ENCODE peak calls at places on chromosomes 6 and 20, in six cellular contexts. P is heart left ventricle, M is K562, L is HCT116, U is right lobe of liver, E is A549. J is an unnamed sample.

GRCh38 chr6:43714311-43715055 is 26.9 kb upstream of the MRPS18A start:
- ATAC-seq in U (no peak), E (no peak), P (no peak), M (peak), L (no peak), J (peak)

GRCh38 chr6:85580104-85580877 is 13.4 kb downstream of the SNX14 start:
- ATAC-seq in U (peak), L (peak), P (peak), M (peak), E (peak), J (no peak)

GRCh38 chr6:134097114-134097707 is 44.8 kb upstream of the SLC2A12 start:
- ATAC-seq in P (peak), U (peak), M (peak), E (peak), L (peak), J (no peak)

GRCh38 chr6:13787146-13787545 is 27.2 kb downstream of the MCUR1 start:
- ATAC-seq in L (no peak), U (no peak), E (no peak), M (no peak), P (peak), J (peak)

GRCh38 chr20:51493346-51493791 is 49.1 kb downstream of the NFATC2 start:
- ATAC-seq in M (peak), P (no peak), U (no peak), L (no peak), E (no peak), J (no peak)

GRCh38 chr6:125224236-125224861 is 70.8 kb downstream of the TPD52L1 start:
- ATAC-seq in M (no peak), L (no peak), E (no peak), P (peak), U (no peak), J (no peak)

GRCh38 chr6:90241229-90241873 is 55.3 kb downstream of the BACH2 start:
- ATAC-seq in E (no peak), P (peak), M (peak), L (no peak), U (no peak), J (no peak)

GRCh38 chr20:35541118-35541782 is 628 bp upstream of the ERGIC3 start:
- ATAC-seq in M (no peak), U (no peak), E (no peak), L (no peak), P (no peak), J (no peak)

GRCh38 chr6:158816329-158816728 is 2.8 kb downstream of the EZR start:
- ATAC-seq in E (no peak), U (no peak), M (peak), L (no peak), P (no peak), J (no peak)
- H3K4me3 ChIP-seq in E (peak), U (peak), M (no peak), L (peak), P (peak), J (peak)

DNA sequence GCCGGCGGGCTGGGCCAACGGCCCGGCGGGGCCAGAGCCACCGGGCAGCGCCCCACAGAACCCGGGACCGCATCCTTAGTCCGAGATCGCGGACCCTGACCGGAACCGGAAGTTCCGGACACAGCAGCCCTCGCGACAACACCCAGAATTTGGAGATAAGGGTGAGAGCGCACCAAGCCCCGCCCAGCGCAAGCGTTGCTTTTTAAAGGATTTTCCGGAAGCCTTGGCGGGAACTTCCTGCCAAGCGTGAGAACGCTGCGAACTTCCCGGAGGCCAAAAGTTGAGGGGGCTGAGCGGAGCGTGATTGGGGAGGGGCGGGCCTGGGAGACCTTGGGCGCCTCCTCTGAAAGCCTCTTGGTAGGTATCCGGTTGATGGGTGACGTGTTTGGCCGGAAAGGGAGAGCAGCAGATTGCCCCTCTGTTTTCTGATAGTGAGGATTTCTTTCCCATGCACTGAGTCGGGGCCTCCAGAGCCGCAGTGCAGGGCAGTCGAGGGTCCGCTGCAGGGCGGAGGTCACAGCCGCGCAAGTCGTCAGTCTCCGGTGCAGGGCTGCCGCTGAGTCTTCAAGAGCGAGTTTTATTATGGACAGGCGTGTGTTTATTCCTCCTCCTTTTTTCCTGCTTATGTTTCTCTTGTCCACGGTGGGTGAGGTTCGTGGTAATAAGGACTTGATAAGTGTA is at the start of gene MTRF1L:
- ATAC-seq in M (peak), E (peak), U (peak), P (peak), L (peak), J (peak)
- TF ChIP-seq POLR2A in M (peak), E (no peak), U (peak), P (peak), L (no peak), J (peak)

GRCh38 chr20:32537657-32538525 is 47.2 kb downstream of the NOL4L start:
- ATAC-seq in P (peak), E (no peak), U (peak), L (no peak), M (peak), J (no peak)
- H3K4me3 ChIP-seq in P (no peak), E (no peak), U (no peak), L (no peak), M (peak), J (no peak)

GRCh38 chr20:33685328-33686007 is 717 bp downstream of the E2F1 start:
- ATAC-seq in E (peak), M (peak), P (no peak), L (peak), U (no peak), J (no peak)
- TF ChIP-seq POLR2A in E (no peak), M (no peak), P (no peak), L (no peak), U (no peak), J (no peak)